ENCODE peak calls at places on chromosomes 11 and 22, in seven cellular contexts. One of them, this sample, is unnamed.

GRCh38 chr22:30717331-30717921 is 22.8 kb downstream of the OSBP2 start:
- DNase-seq in H9: no peak
- DNase-seq in neural progenitor cell: no peak
- DNase-seq in adrenal gland: peak
- DNase-seq in foreskin fibroblast: peak
- DNase-seq in AG04449: peak
- DNase-seq in GM06990: no peak
- DNase-seq in this sample: no peak

GRCh38 chr11:17778956-17779860 is 44.6 kb downstream of the KCNC1 start:
- DNase-seq in H9: no peak
- DNase-seq in GM06990: no peak
- DNase-seq in foreskin fibroblast: no peak
- DNase-seq in adrenal gland: no peak
- DNase-seq in neural progenitor cell: no peak
- DNase-seq in AG04449: no peak
- DNase-seq in this sample: no peak

GRCh38 chr11:46050652-46051051 is 70.6 kb downstream of the PHF21A start:
- DNase-seq in GM06990: no peak
- DNase-seq in foreskin fibroblast: peak
- DNase-seq in AG04449: no peak
- DNase-seq in H9: no peak
- DNase-seq in adrenal gland: no peak
- DNase-seq in neural progenitor cell: no peak
- DNase-seq in this sample: no peak

GRCh38 chr22:38148252-38148651 is 33.4 kb downstream of the PLA2G6 start:
- DNase-seq in foreskin fibroblast: peak
- DNase-seq in AG04449: no peak
- DNase-seq in GM06990: no peak
- DNase-seq in H9: no peak
- DNase-seq in adrenal gland: no peak
- DNase-seq in neural progenitor cell: no peak
- DNase-seq in this sample: no peak

GRCh38 chr22:27217154-27217553 is 559.8 kb downstream of the MIAT start:
- DNase-seq in H9: no peak
- DNase-seq in adrenal gland: no peak
- DNase-seq in AG04449: no peak
- DNase-seq in neural progenitor cell: no peak
- DNase-seq in GM06990: no peak
- DNase-seq in foreskin fibroblast: no peak
- DNase-seq in this sample: no peak

GRCh38 chr11:69436041-69436982 is 45.2 kb upstream of the LINC01488 start:
- DNase-seq in GM06990: no peak
- DNase-seq in adrenal gland: no peak
- DNase-seq in neural progenitor cell: no peak
- DNase-seq in foreskin fibroblast: no peak
- DNase-seq in H9: no peak
- DNase-seq in AG04449: no peak
- DNase-seq in this sample: no peak

GRCh38 chr22:44928711-44929347 is 81.0 kb downstream of the PHF21B start:
- DNase-seq in neural progenitor cell: no peak
- DNase-seq in adrenal gland: no peak
- DNase-seq in H9: no peak
- DNase-seq in AG04449: no peak
- DNase-seq in GM06990: no peak
- DNase-seq in foreskin fibroblast: no peak
- DNase-seq in this sample: no peak

GRCh38 chr11:108538022-108538424 is 39.8 kb upstream of the POGLUT3 start:
- DNase-seq in neural progenitor cell: no peak
- DNase-seq in H9: no peak
- DNase-seq in GM06990: no peak
- DNase-seq in adrenal gland: no peak
- DNase-seq in foreskin fibroblast: no peak
- DNase-seq in AG04449: no peak
- DNase-seq in this sample: no peak

GRCh38 chr11:61688368-61689163 is 8.4 kb downstream of the DAGLA start:
- DNase-seq in GM06990: no peak
- DNase-seq in adrenal gland: peak
- DNase-seq in AG04449: no peak
- DNase-seq in H9: peak
- DNase-seq in neural progenitor cell: no peak
- DNase-seq in foreskin fibroblast: peak
- DNase-seq in this sample: no peak

GRCh38 chr22:28743852-28744251 is 2.0 kb downstream of the HSCB start:
- DNase-seq in foreskin fibroblast: no peak
- DNase-seq in adrenal gland: no peak
- DNase-seq in H9: no peak
- DNase-seq in AG04449: no peak
- DNase-seq in GM06990: no peak
- DNase-seq in neural progenitor cell: no peak
- DNase-seq in this sample: no peak

GRCh38 chr22:45804986-45805325 is 133.3 kb downstream of the ATXN10 start:
- DNase-seq in H9: no peak
- DNase-seq in adrenal gland: no peak
- DNase-seq in GM06990: no peak
- DNase-seq in neural progenitor cell: no peak
- DNase-seq in foreskin fibroblast: peak
- DNase-seq in AG04449: peak
- DNase-seq in this sample: no peak

GRCh38 chr22:26585104-26585790 is 4.7 kb downstream of the TPST2 start:
- DNase-seq in neural progenitor cell: no peak
- DNase-seq in AG04449: peak
- DNase-seq in GM06990: no peak
- DNase-seq in adrenal gland: peak
- DNase-seq in H9: no peak
- DNase-seq in foreskin fibroblast: peak
- DNase-seq in this sample: no peak

GRCh38 chr11:7540830-7541555 is 27.2 kb downstream of the PPFIBP2 start:
- DNase-seq in adrenal gland: no peak
- DNase-seq in H9: no peak
- DNase-seq in foreskin fibroblast: no peak
- DNase-seq in neural progenitor cell: no peak
- DNase-seq in AG04449: no peak
- DNase-seq in GM06990: no peak
- DNase-seq in this sample: no peak

GRCh38 chr11:94046796-94047195 is 25.6 kb downstream of the HEPHL1 start:
- DNase-seq in adrenal gland: no peak
- DNase-seq in GM06990: no peak
- DNase-seq in foreskin fibroblast: no peak
- DNase-seq in neural progenitor cell: no peak
- DNase-seq in H9: no peak
- DNase-seq in AG04449: no peak
- DNase-seq in this sample: no peak

GRCh38 chr11:44313701-44314489 is 4.0 kb upstream of the ALX4 start:
- DNase-seq in GM06990: no peak
- DNase-seq in foreskin fibroblast: no peak
- DNase-seq in adrenal gland: no peak
- DNase-seq in AG04449: no peak
- DNase-seq in neural progenitor cell: no peak
- DNase-seq in H9: no peak
- DNase-seq in this sample: no peak

GRCh38 chr11:65444314-65445051 is 21.9 kb downstream of the NEAT1 start:
- DNase-seq in GM06990: peak
- DNase-seq in H9: no peak
- DNase-seq in foreskin fibroblast: no peak
- DNase-seq in adrenal gland: peak
- DNase-seq in AG04449: no peak
- DNase-seq in neural progenitor cell: no peak
- DNase-seq in this sample: no peak

DNA sequence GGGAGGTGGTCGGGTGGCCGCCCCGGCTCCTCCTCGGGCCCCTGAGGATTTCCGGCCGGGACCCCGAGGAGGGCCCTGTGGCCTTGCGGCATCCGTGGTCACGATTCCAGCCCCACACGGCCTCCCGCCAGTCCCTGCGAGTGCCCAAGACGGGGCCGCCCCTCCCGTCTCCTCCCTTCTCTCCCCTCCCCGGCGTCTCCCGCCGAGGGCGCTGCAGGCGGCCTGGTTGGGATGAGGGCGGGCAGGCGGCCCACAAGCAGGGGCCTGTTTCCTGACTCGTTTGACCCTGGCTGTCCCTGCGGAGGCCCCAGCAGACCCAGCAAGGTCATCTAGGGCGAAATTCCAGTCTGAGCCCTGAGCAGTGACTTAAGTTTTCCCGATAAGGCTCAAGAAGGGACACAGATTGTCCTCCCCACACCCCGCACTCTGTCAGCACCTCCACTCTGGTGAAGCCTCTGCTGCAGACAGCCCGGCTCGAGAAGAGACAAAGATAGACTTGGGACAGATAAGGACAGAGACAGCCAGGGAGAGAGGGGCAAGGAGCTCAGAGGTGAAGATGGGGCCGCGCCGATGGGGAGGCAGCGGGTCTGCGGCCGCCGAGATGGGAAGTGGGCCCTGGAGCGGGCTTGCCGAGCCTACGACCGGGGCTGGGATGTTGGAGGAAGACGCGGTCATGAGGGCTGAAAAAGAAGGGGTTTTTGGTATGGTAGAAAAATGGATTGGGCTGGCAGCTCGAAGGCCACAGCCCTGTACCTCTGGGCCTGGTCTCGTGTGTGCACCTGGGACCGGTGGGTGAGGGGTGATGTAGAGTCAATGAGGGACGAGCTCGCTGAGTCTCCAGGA is 95.0 kb downstream of the SWAP70 start:
- DNase-seq in neural progenitor cell: peak
- DNase-seq in foreskin fibroblast: peak
- DNase-seq in H9: peak
- DNase-seq in GM06990: peak
- DNase-seq in adrenal gland: peak
- DNase-seq in AG04449: no peak
- DNase-seq in this sample: no peak
- TF ChIP-seq CTCF in neural progenitor cell: no peak
- TF ChIP-seq CTCF in foreskin fibroblast: peak
- TF ChIP-seq CTCF in H9: no peak
- TF ChIP-seq CTCF in GM06990: no peak
- TF ChIP-seq CTCF in adrenal gland: no peak
- TF ChIP-seq CTCF in AG04449: peak
- TF ChIP-seq CTCF in this sample: peak

GRCh38 chr22:24474221-24474620 is 20.9 kb upstream of the UPB1 start:
- DNase-seq in GM06990: no peak
- DNase-seq in neural progenitor cell: no peak
- DNase-seq in H9: no peak
- DNase-seq in foreskin fibroblast: peak
- DNase-seq in AG04449: peak
- DNase-seq in adrenal gland: no peak
- DNase-seq in this sample: no peak
- TF ChIP-seq CTCF in GM06990: no peak
- TF ChIP-seq CTCF in neural progenitor cell: no peak
- TF ChIP-seq CTCF in H9: no peak
- TF ChIP-seq CTCF in foreskin fibroblast: no peak
- TF ChIP-seq CTCF in AG04449: no peak
- TF ChIP-seq CTCF in adrenal gland: no peak
- TF ChIP-seq CTCF in this sample: no peak

GRCh38 chr11:35143509-35144102 is 4.6 kb downstream of the CD44 start:
- DNase-seq in foreskin fibroblast: no peak
- DNase-seq in adrenal gland: no peak
- DNase-seq in neural progenitor cell: no peak
- DNase-seq in AG04449: no peak
- DNase-seq in GM06990: no peak
- DNase-seq in H9: no peak
- DNase-seq in this sample: no peak

GRCh38 chr11:35142481-35143207 is 3.7 kb downstream of the CD44 start:
- DNase-seq in foreskin fibroblast: peak
- DNase-seq in AG04449: no peak
- DNase-seq in neural progenitor cell: peak
- DNase-seq in GM06990: no peak
- DNase-seq in adrenal gland: no peak
- DNase-seq in H9: no peak
- DNase-seq in this sample: no peak

GRCh38 chr11:35145249-35145648 is 6.3 kb downstream of the CD44 start:
- DNase-seq in neural progenitor cell: no peak
- DNase-seq in H9: no peak
- DNase-seq in AG04449: no peak
- DNase-seq in adrenal gland: no peak
- DNase-seq in GM06990: peak
- DNase-seq in foreskin fibroblast: peak
- DNase-seq in this sample: peak

GRCh38 chr11:35144811-35145210 is 5.8 kb downstream of the CD44 start:
- DNase-seq in GM06990: no peak
- DNase-seq in AG04449: no peak
- DNase-seq in neural progenitor cell: no peak
- DNase-seq in foreskin fibroblast: no peak
- DNase-seq in adrenal gland: no peak
- DNase-seq in H9: no peak
- DNase-seq in this sample: no peak

GRCh38 chr11:35144103-35144741 is 5.3 kb downstream of the CD44 start:
- DNase-seq in AG04449: no peak
- DNase-seq in GM06990: peak
- DNase-seq in neural progenitor cell: no peak
- DNase-seq in adrenal gland: no peak
- DNase-seq in foreskin fibroblast: peak
- DNase-seq in H9: no peak
- DNase-seq in this sample: peak
- TF ChIP-seq CTCF in AG04449: no peak
- TF ChIP-seq CTCF in GM06990: peak
- TF ChIP-seq CTCF in neural progenitor cell: no peak
- TF ChIP-seq CTCF in adrenal gland: no peak
- TF ChIP-seq CTCF in foreskin fibroblast: no peak
- TF ChIP-seq CTCF in H9: no peak
- TF ChIP-seq CTCF in this sample: peak

GRCh38 chr11:59200421-59200746 is 12.3 kb downstream of the MPEG1 start:
- DNase-seq in foreskin fibroblast: no peak
- DNase-seq in H9: no peak
- DNase-seq in GM06990: no peak
- DNase-seq in AG04449: no peak
- DNase-seq in neural progenitor cell: no peak
- DNase-seq in adrenal gland: no peak
- DNase-seq in this sample: no peak

GRCh38 chr11:59204736-59205135 is 8.0 kb downstream of the MPEG1 start:
- DNase-seq in H9: no peak
- DNase-seq in GM06990: no peak
- DNase-seq in adrenal gland: no peak
- DNase-seq in AG04449: no peak
- DNase-seq in foreskin fibroblast: no peak
- DNase-seq in neural progenitor cell: no peak
- DNase-seq in this sample: no peak

GRCh38 chr11:59199546-59200420 is 12.9 kb downstream of the MPEG1 start:
- DNase-seq in foreskin fibroblast: no peak
- DNase-seq in H9: no peak
- DNase-seq in adrenal gland: no peak
- DNase-seq in AG04449: no peak
- DNase-seq in neural progenitor cell: no peak
- DNase-seq in GM06990: peak
- DNase-seq in this sample: no peak

GRCh38 chr11:59197990-59198389 is 14.7 kb downstream of the MPEG1 start:
- DNase-seq in foreskin fibroblast: peak
- DNase-seq in GM06990: no peak
- DNase-seq in adrenal gland: peak
- DNase-seq in H9: no peak
- DNase-seq in neural progenitor cell: no peak
- DNase-seq in AG04449: peak
- DNase-seq in this sample: no peak

DNA sequence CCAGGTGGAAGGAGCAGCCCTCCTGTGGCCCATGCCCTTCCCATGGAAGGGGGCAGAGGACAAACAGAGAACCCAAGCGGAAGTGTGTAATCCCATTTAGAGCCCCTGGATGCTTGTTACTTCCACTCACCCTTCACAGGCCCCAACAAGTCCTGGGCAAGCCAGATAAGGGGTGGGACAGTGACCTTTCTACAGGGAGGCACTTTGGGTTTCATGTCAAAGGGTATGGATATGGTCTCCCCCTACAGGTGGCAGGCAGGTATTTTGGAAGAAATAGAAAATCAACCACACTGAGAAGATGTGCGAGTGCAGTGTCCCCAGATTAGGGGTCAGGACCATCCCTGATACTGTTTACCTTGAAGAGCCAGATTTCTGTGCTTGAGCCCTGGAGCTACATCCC is 11.4 kb downstream of the MPEG1 start:
- DNase-seq in AG04449: no peak
- DNase-seq in GM06990: no peak
- DNase-seq in adrenal gland: no peak
- DNase-seq in neural progenitor cell: no peak
- DNase-seq in H9: peak
- DNase-seq in foreskin fibroblast: no peak
- DNase-seq in this sample: no peak
- TF ChIP-seq CTCF in AG04449: no peak
- TF ChIP-seq CTCF in GM06990: peak
- TF ChIP-seq CTCF in adrenal gland: no peak
- TF ChIP-seq CTCF in neural progenitor cell: peak
- TF ChIP-seq CTCF in H9: peak
- TF ChIP-seq CTCF in foreskin fibroblast: no peak
- TF ChIP-seq CTCF in this sample: peak